ENCODE peak calls at places on chromosomes 4 and X, in seven cellular contexts. D is NCI-H774; V is activated CD4-positive, alpha-beta T cell treated with anti-CD3 and anti-CD28 coated beads, Interleukin-2, amount 50 U/mL, for 1 hour; J is non-pigmented ciliary epithelial cell; Q is Right ventricle myocardium superior; I is ACHN; W is iPS-NIHi11. C is an unnamed sample.

GRCh38 chr4:109979932-109980717 is 67.4 kb downstream of the EGF start:
- DNase-seq in D (no peak), V (no peak), J (peak; percentile 51), Q (no peak), I (peak; percentile 35), W (no peak), C (no peak)

GRCh38 chrX:69876221-69876620 is 173.5 kb downstream of the AWAT2 start:
- DNase-seq in D (no peak), V (no peak), J (no peak), Q (no peak), I (no peak), W (no peak), C (no peak)

GRCh38 chrX:129637217-129638109 is 17.3 kb downstream of the APLN start:
- DNase-seq in D (peak; percentile 24), V (peak; percentile 72), J (peak; percentile 5), Q (peak; percentile 82), I (peak; percentile 41), W (peak; percentile 59), C (peak; percentile 67)

GRCh38 chr4:65259251-65259650 is 411.0 kb downstream of the EPHA5 start:
- DNase-seq in D (no peak), V (no peak), J (no peak), Q (no peak), I (no peak), W (no peak), C (no peak)

GRCh38 chr4:186241616-186242015 is 14.3 kb downstream of the KLKB1 start:
- DNase-seq in D (no peak), V (no peak), J (no peak), Q (no peak), I (no peak), W (no peak), C (no peak)

GRCh38 chrX:112094729-112095128 is 12.2 kb upstream of the TRPC5 start:
- DNase-seq in D (no peak), V (no peak), J (no peak), Q (no peak), I (no peak), W (no peak), C (no peak)

GRCh38 chr4:164304861-164305260 is 449.1 kb upstream of the SMIM31 start:
- DNase-seq in D (no peak), V (no peak), J (no peak), Q (no peak), I (peak; percentile 3), W (no peak), C (no peak)

GRCh38 chrX:130575831-130576404 is 174.1 kb downstream of the RBMX2 start:
- DNase-seq in D (peak; percentile 18), V (peak; percentile 8), J (no peak), Q (peak; percentile 43), I (peak; percentile 45), W (peak; percentile 31), C (peak; percentile 59)

GRCh38 chrX:123731258-123731986 is 1.4 kb downstream of the THOC2 start:
- DNase-seq in D (no peak), V (peak; percentile 3), J (no peak), Q (no peak), I (peak; percentile 10), W (peak; percentile 5), C (peak; percentile 20)

GRCh38 chrX:84133023-84133422 is 55.0 kb downstream of the RPS6KA6 start:
- DNase-seq in D (no peak), V (no peak), J (no peak), Q (no peak), I (no peak), W (no peak), C (no peak)

GRCh38 chr4:138945401-138945800 is 70.2 kb upstream of the NOCT start:
- DNase-seq in D (no peak), V (no peak), J (no peak), Q (no peak), I (no peak), W (no peak), C (no peak)

GRCh38 chrX:10676239-10676971 is 56.0 kb upstream of the MID1 start:
- DNase-seq in D (no peak), V (no peak), J (no peak), Q (no peak), I (no peak), W (no peak), C (no peak)

GRCh38 chrX:41085883-41086626 is 810 bp downstream of the USP9X start:
- DNase-seq in D (peak; percentile 19), V (peak; percentile 9), J (no peak), Q (peak; percentile 66), I (peak; percentile 44), W (peak; percentile 30), C (peak; percentile 59)

GRCh38 chr4:186624951-186625350 is 69.6 kb upstream of the MTNR1A start:
- DNase-seq in D (no peak), V (no peak), J (peak; percentile 83), Q (no peak), I (peak; percentile 76), W (no peak), C (no peak)

GRCh38 chr4:173506780-173507211 is 23.2 kb downstream of the HAND2 start:
- DNase-seq in D (no peak), V (no peak), J (no peak), Q (no peak), I (no peak), W (no peak), C (no peak)

GRCh38 chr4:891747-892146 is 40.4 kb downstream of the GAK start:
- DNase-seq in D (no peak), V (no peak), J (no peak), Q (no peak), I (peak; percentile 19), W (peak; percentile 79), C (peak; percentile 81)

GRCh38 chrX:39819921-39820849 is 277.6 kb downstream of the BCOR start:
- DNase-seq in D (no peak), V (no peak), J (no peak), Q (peak; percentile 44), I (no peak), W (no peak), C (no peak)

GRCh38 chr4:57426779-57427395 is 316.7 kb upstream of the IGFBP7 start:
- DNase-seq in D (peak; percentile 66), V (peak; percentile 1), J (peak; percentile 41), Q (peak; percentile 75), I (peak; percentile 60), W (peak; percentile 85), C (peak; percentile 82)

GRCh38 chr4:121951570-121952110 is at the start of gene TRPC3:
- DNase-seq in D (no peak), V (peak; percentile 15), J (no peak), Q (peak; percentile 45), I (peak; percentile 14), W (peak; percentile 60), C (peak; percentile 76)

GRCh38 chr4:60794372-60794771 is 405.8 kb upstream of the ADGRL3 start:
- DNase-seq in D (no peak), V (no peak), J (no peak), Q (no peak), I (no peak), W (no peak), C (no peak)

GRCh38 chr4:82230310-82230709 is 143.5 kb downstream of the HNRNPD start:
- DNase-seq in D (no peak), V (no peak), J (no peak), Q (no peak), I (no peak), W (no peak), C (no peak)

GRCh38 chr4:39498724-39499014 is 28.6 kb downstream of the UGDH start:
- DNase-seq in D (no peak), V (no peak), J (no peak), Q (no peak), I (no peak), W (no peak), C (no peak)

GRCh38 chr4:186844059-186844681 is 120.5 kb upstream of the FAT1 start:
- DNase-seq in D (no peak), V (no peak), J (no peak), Q (peak; percentile 49), I (peak; percentile 62), W (no peak), C (no peak)

GRCh38 chr4:158051401-158052235 is 121.2 kb downstream of the GASK1B start:
- DNase-seq in D (no peak), V (no peak), J (peak; percentile 81), Q (no peak), I (no peak), W (no peak), C (no peak)

GRCh38 chrX:68498044-68498507 is 775 bp upstream of the YIPF6 start:
- DNase-seq in D (no peak), V (no peak), J (no peak), Q (no peak), I (peak; percentile 54), W (no peak), C (no peak)

GRCh38 chr4:52643846-52644245 is 15.3 kb downstream of the USP46 start:
- DNase-seq in D (peak; percentile 55), V (no peak), J (no peak), Q (peak; percentile 89), I (peak; percentile 62), W (no peak), C (no peak)

GRCh38 chrX:135625995-135626394 is 87.4 kb upstream of the CT45A1 start:
- DNase-seq in D (no peak), V (no peak), J (no peak), Q (no peak), I (peak; percentile 0), W (peak; percentile 8), C (peak; percentile 22)

GRCh38 chrX:101079736-101080135 is 1.1 kb downstream of the TMEM35A start:
- DNase-seq in D (no peak), V (no peak), J (no peak), Q (no peak), I (no peak), W (no peak), C (no peak)

GRCh38 chrX:139204903-139205667 is 325.5 kb upstream of the F9 start:
- DNase-seq in D (no peak), V (no peak), J (no peak), Q (peak; percentile 43), I (no peak), W (peak; percentile 59), C (peak; percentile 64)

GRCh38 chrX:76555816-76556215 is 128.3 kb downstream of the MAGEE1 start:
- DNase-seq in D (no peak), V (no peak), J (peak; percentile 1), Q (no peak), I (peak; percentile 33), W (peak; percentile 17), C (peak; percentile 38)

GRCh38 chr4:184255361-184255760 is 37.7 kb upstream of the ENPP6 start:
- DNase-seq in D (no peak), V (no peak), J (no peak), Q (no peak), I (no peak), W (no peak), C (no peak)

GRCh38 chr4:7924163-7924562 is 15.5 kb downstream of the AFAP1 start:
- DNase-seq in D (no peak), V (no peak), J (no peak), Q (no peak), I (no peak), W (no peak), C (no peak)

GRCh38 chr4:82865592-82865991 is 25.4 kb downstream of the SEC31A start:
- DNase-seq in D (no peak), V (no peak), J (peak; percentile 77), Q (no peak), I (peak; percentile 82), W (no peak), C (no peak)

GRCh38 chr4:148415500-148415899 is 26.7 kb downstream of the NR3C2 start:
- DNase-seq in D (no peak), V (no peak), J (peak; percentile 1), Q (no peak), I (peak; percentile 19), W (no peak), C (no peak)

GRCh38 chr4:168863719-168864632 is 146.1 kb downstream of the CBR4 start:
- DNase-seq in D (no peak), V (no peak), J (no peak), Q (no peak), I (no peak), W (no peak), C (no peak)

GRCh38 chr4:182144621-182145359 is 98.4 kb upstream of the TENM3 start:
- DNase-seq in D (no peak), V (no peak), J (no peak), Q (no peak), I (peak; percentile 31), W (peak; percentile 34), C (peak; percentile 84)

GRCh38 chr4:164441131-164441530 is 312.8 kb upstream of the SMIM31 start:
- DNase-seq in D (no peak), V (no peak), J (no peak), Q (no peak), I (no peak), W (no peak), C (no peak)

GRCh38 chrX:115679460-115679859 is 118.5 kb downstream of the PLS3 start:
- DNase-seq in D (peak; percentile 12), V (no peak), J (no peak), Q (no peak), I (peak; percentile 23), W (peak; percentile 28), C (no peak)